ENCODE peak calls at places on chromosomes 6 and 20, in nine cellular contexts. N, J, M, V, D, Z, A, C and P are unnamed samples.

GRCh38 chr6:84539122-84539856 is 225.1 kb downstream of the TBX18 start:
- DNase-seq in N (no peak), J (no peak), M (no peak), V (no peak), D (peak; percentile 6), Z (no peak), A (no peak), C (no peak), P (no peak)

GRCh38 chr6:167090171-167090570 is 32.7 kb upstream of the CCR6 start:
- DNase-seq in N (no peak), J (no peak), M (no peak), V (no peak), D (no peak), Z (no peak), A (no peak), C (no peak), P (no peak)

GRCh38 chr6:16540804-16541752 is 220.2 kb downstream of the ATXN1 start:
- DNase-seq in N (no peak), J (no peak), M (no peak), V (peak; percentile 61), D (no peak), Z (no peak), A (peak; percentile 17), C (no peak), P (no peak)

GRCh38 chr6:26158581-26159416 is 71.6 kb downstream of the HFE start:
- DNase-seq in N (peak; percentile 82), J (no peak), M (no peak), V (peak; percentile 79), D (peak; percentile 89), Z (no peak), A (peak; percentile 30), C (peak; percentile 48), P (peak; percentile 29)

GRCh38 chr6:111503660-111504059 is 20.6 kb upstream of the REV3L start:
- DNase-seq in N (no peak), J (no peak), M (no peak), V (no peak), D (peak; percentile 14), Z (peak; percentile 39), A (no peak), C (no peak), P (no peak)

GRCh38 chr6:121848523-121849255 is 413.2 kb downstream of the GJA1 start:
- DNase-seq in N (no peak), J (no peak), M (no peak), V (no peak), D (no peak), Z (no peak), A (no peak), C (no peak), P (no peak)

GRCh38 chr20:11993886-11994466 is 76.3 kb downstream of the BTBD3 start:
- DNase-seq in N (no peak), J (no peak), M (no peak), V (no peak), D (no peak), Z (peak; percentile 53), A (no peak), C (no peak), P (no peak)

GRCh38 chr6:134230087-134230717 is 87.7 kb downstream of the SGK1 start:
- DNase-seq in N (no peak), J (no peak), M (no peak), V (peak; percentile 60), D (no peak), Z (no peak), A (no peak), C (no peak), P (no peak)

GRCh38 chr6:120604510-120604909 is 729.8 kb downstream of the TBC1D32 start:
- DNase-seq in N (no peak), J (no peak), M (no peak), V (no peak), D (no peak), Z (no peak), A (no peak), C (no peak), P (no peak)

GRCh38 chr6:158008894-158009891 is 27.5 kb downstream of the SYNJ2 start:
- DNase-seq in N (peak; percentile 57), J (no peak), M (no peak), V (peak; percentile 72), D (no peak), Z (no peak), A (no peak), C (peak; percentile 17), P (peak; percentile 55)

GRCh38 chr20:33339515-33340058 is 56.6 kb downstream of the BPIFB1 start:
- DNase-seq in N (no peak), J (no peak), M (no peak), V (no peak), D (no peak), Z (no peak), A (no peak), C (no peak), P (no peak)

GRCh38 chr6:38508894-38509293 is 130.8 kb downstream of the BTBD9 start:
- DNase-seq in N (no peak), J (no peak), M (no peak), V (no peak), D (no peak), Z (peak; percentile 76), A (no peak), C (no peak), P (no peak)

GRCh38 chr20:47568019-47568418 is 66.3 kb downstream of the NCOA3 start:
- DNase-seq in N (no peak), J (no peak), M (peak; percentile 76), V (no peak), D (no peak), Z (peak; percentile 88), A (no peak), C (no peak), P (no peak)

GRCh38 chr20:6765469-6766058 is 1.9 kb upstream of the BMP2 start:
- DNase-seq in N (no peak), J (no peak), M (peak; percentile 12), V (no peak), D (peak; percentile 63), Z (peak; percentile 53), A (peak; percentile 42), C (no peak), P (no peak)

GRCh38 chr6:16514249-16514648 is 247.0 kb downstream of the ATXN1 start:
- DNase-seq in N (peak; percentile 45), J (no peak), M (peak; percentile 71), V (no peak), D (peak; percentile 82), Z (no peak), A (peak; percentile 40), C (no peak), P (no peak)

GRCh38 chr6:148577687-148578488 is 168.9 kb upstream of the UST start:
- DNase-seq in N (peak; percentile 53), J (peak; percentile 2), M (peak; percentile 61), V (peak; percentile 87), D (peak; percentile 79), Z (peak; percentile 38), A (peak; percentile 73), C (peak; percentile 12), P (no peak)

GRCh38 chr20:38426498-38426897 is 8.6 kb downstream of the SNHG17 start:
- DNase-seq in N (no peak), J (no peak), M (no peak), V (no peak), D (no peak), Z (no peak), A (no peak), C (no peak), P (no peak)

GRCh38 chr20:3195607-3196230 is 8.8 kb downstream of the DDRGK1 start:
- DNase-seq in N (no peak), J (no peak), M (no peak), V (no peak), D (no peak), Z (no peak), A (no peak), C (no peak), P (no peak)

GRCh38 chr6:90195094-90195793 is 101.4 kb downstream of the BACH2 start:
- DNase-seq in N (no peak), J (no peak), M (no peak), V (no peak), D (peak; percentile 52), Z (no peak), A (no peak), C (no peak), P (no peak)

GRCh38 chr6:147017153-147017552 is 187.1 kb upstream of the STXBP5 start:
- DNase-seq in N (no peak), J (no peak), M (no peak), V (no peak), D (no peak), Z (no peak), A (no peak), C (no peak), P (no peak)

GRCh38 chr20:11411765-11412164 is 505.9 kb upstream of the BTBD3 start:
- DNase-seq in N (no peak), J (no peak), M (no peak), V (no peak), D (no peak), Z (no peak), A (no peak), C (no peak), P (no peak)

GRCh38 chr6:38209291-38209865 is 389.9 kb downstream of the ZFAND3 start:
- DNase-seq in N (no peak), J (no peak), M (no peak), V (no peak), D (no peak), Z (no peak), A (no peak), C (no peak), P (no peak)

GRCh38 chr6:35146453-35146852 is 5.3 kb upstream of the TCP11 start:
- DNase-seq in N (peak; percentile 46), J (no peak), M (peak; percentile 68), V (peak; percentile 64), D (peak; percentile 72), Z (peak; percentile 34), A (peak; percentile 49), C (no peak), P (no peak)

GRCh38 chr6:42979523-42980177 is 669 bp upstream of the PEX6 start:
- DNase-seq in N (peak; percentile 31), J (no peak), M (peak; percentile 32), V (peak; percentile 13), D (peak; percentile 64), Z (no peak), A (no peak), C (peak; percentile 8), P (no peak)

GRCh38 chr20:47328841-47329448 is 27.6 kb downstream of the ZMYND8 start:
- DNase-seq in N (no peak), J (no peak), M (no peak), V (no peak), D (no peak), Z (no peak), A (no peak), C (no peak), P (no peak)

GRCh38 chr20:60009826-60010616 is 51.8 kb downstream of the CDH26 start:
- DNase-seq in N (no peak), J (no peak), M (no peak), V (no peak), D (no peak), Z (no peak), A (no peak), C (no peak), P (no peak)

GRCh38 chr6:56927538-56928453 is 27.1 kb upstream of the BEND6 start:
- DNase-seq in N (no peak), J (no peak), M (no peak), V (no peak), D (no peak), Z (no peak), A (no peak), C (no peak), P (no peak)

GRCh38 chr20:11331096-11331495 is 586.6 kb upstream of the BTBD3 start:
- DNase-seq in N (no peak), J (no peak), M (no peak), V (no peak), D (no peak), Z (no peak), A (no peak), C (no peak), P (no peak)

GRCh38 chr6:43768983-43769525 is 957 bp upstream of the VEGFA start:
- DNase-seq in N (no peak), J (no peak), M (no peak), V (peak; percentile 83), D (no peak), Z (no peak), A (no peak), C (no peak), P (no peak)

GRCh38 chr20:11080776-11081406 is 407.1 kb upstream of the JAG1 start:
- DNase-seq in N (no peak), J (no peak), M (no peak), V (no peak), D (no peak), Z (peak; percentile 53), A (no peak), C (no peak), P (no peak)

GRCh38 chr20:36305602-36306556 is at the start of gene DLGAP4:
- DNase-seq in N (no peak), J (no peak), M (no peak), V (no peak), D (no peak), Z (no peak), A (no peak), C (no peak), P (no peak)